ENCODE peak calls at places on chromosomes 5 and 9, in six cellular contexts. G is astrocyte, E is tibial nerve, D is IMR-90, Q is heart left ventricle, W is Karpas-422. F is an unnamed sample.

GRCh38 chr9:131112374-131113159 is 12.8 kb upstream of the NUP214 start:
- DNase-seq in G (no peak), E (no peak), D (no peak), Q (no peak), W (no peak), F (no peak)

GRCh38 chr5:145925353-145925752 is 11.0 kb upstream of the SH3RF2 start:
- DNase-seq in G (peak; percentile 96), E (no peak), D (peak; percentile 86), Q (no peak), W (no peak), F (no peak)

GRCh38 chr5:177103523-177104253 is 17.0 kb downstream of the FGFR4 start:
- DNase-seq in G (no peak), E (no peak), D (peak; percentile 73), Q (no peak), W (no peak), F (no peak)

GRCh38 chr5:132591140-132591539 is 34.4 kb downstream of the RAD50 start:
- DNase-seq in G (no peak), E (no peak), D (peak; percentile 38), Q (no peak), W (no peak), F (no peak)

GRCh38 chr9:82466616-82467251 is 478.2 kb downstream of the SPATA31D1 start:
- DNase-seq in G (no peak), E (no peak), D (peak; percentile 4), Q (no peak), W (no peak), F (no peak)

GRCh38 chr9:92986175-92987110 is 39.1 kb downstream of the FGD3 start:
- DNase-seq in G (no peak), E (no peak), D (no peak), Q (no peak), W (peak; percentile 85), F (no peak)

GRCh38 chr5:59496524-59497134 is 396.9 kb downstream of the PDE4D start:
- DNase-seq in G (no peak), E (no peak), D (peak; percentile 5), Q (no peak), W (peak; percentile 72), F (peak; percentile 31)

GRCh38 chr9:127833555-127833954 is 20.9 kb downstream of the ENG start:
- DNase-seq in G (no peak), E (no peak), D (peak; percentile 55), Q (no peak), W (no peak), F (no peak)

GRCh38 chr9:115142502-115143265 is 24.7 kb upstream of the TNC start:
- DNase-seq in G (peak; percentile 49), E (no peak), D (no peak), Q (no peak), W (no peak), F (no peak)

GRCh38 chr9:110712955-110713354 is 44.4 kb downstream of the MUSK start:
- DNase-seq in G (no peak), E (no peak), D (peak; percentile 59), Q (no peak), W (no peak), F (no peak)

GRCh38 chr5:175347027-175347426 is 97.0 kb downstream of the DRD1 start:
- DNase-seq in G (peak; percentile 81), E (no peak), D (peak; percentile 88), Q (no peak), W (no peak), F (no peak)

GRCh38 chr9:694499-695154 is 146.9 kb upstream of the DMRT1 start:
- DNase-seq in G (peak; percentile 95), E (no peak), D (peak; percentile 93), Q (no peak), W (no peak), F (no peak)

GRCh38 chr9:3191715-3192114 is 334.1 kb downstream of the RFX3 start:
- DNase-seq in G (no peak), E (no peak), D (no peak), Q (no peak), W (no peak), F (no peak)

GRCh38 chr9:128043467-128043868 is 23.7 kb downstream of the NAIF1 start:
- DNase-seq in G (no peak), E (no peak), D (no peak), Q (no peak), W (no peak), F (no peak)

GRCh38 chr9:136687721-136688223 is 515 bp upstream of the AGPAT2 start:
- DNase-seq in G (no peak), E (no peak), D (no peak), Q (peak; percentile 78), W (peak; percentile 52), F (peak; percentile 97)

GRCh38 chr9:136690104-136690840 is 3.0 kb upstream of the AGPAT2 start:
- DNase-seq in G (no peak), E (no peak), D (no peak), Q (peak; percentile 83), W (no peak), F (peak; percentile 50)

GRCh38 chr9:136688274-136689107 is 1.2 kb upstream of the AGPAT2 start:
- DNase-seq in G (no peak), E (no peak), D (no peak), Q (peak; percentile 61), W (no peak), F (no peak)

GRCh38 chr9:136690841-136691261 is 3.6 kb upstream of the AGPAT2 start:
- DNase-seq in G (no peak), E (no peak), D (no peak), Q (peak; percentile 84), W (no peak), F (peak; percentile 91)

GRCh38 chr9:136689108-136689460 is 1.8 kb upstream of the AGPAT2 start:
- DNase-seq in G (no peak), E (no peak), D (no peak), Q (no peak), W (no peak), F (no peak)
- H3K4me3 ChIP-seq in G (no peak overlapping the region), E (no peak overlapping the region), D (no peak overlapping the region), Q (no peak overlapping the region), W (no peak overlapping the region), F (no peak overlapping the region)

DNA sequence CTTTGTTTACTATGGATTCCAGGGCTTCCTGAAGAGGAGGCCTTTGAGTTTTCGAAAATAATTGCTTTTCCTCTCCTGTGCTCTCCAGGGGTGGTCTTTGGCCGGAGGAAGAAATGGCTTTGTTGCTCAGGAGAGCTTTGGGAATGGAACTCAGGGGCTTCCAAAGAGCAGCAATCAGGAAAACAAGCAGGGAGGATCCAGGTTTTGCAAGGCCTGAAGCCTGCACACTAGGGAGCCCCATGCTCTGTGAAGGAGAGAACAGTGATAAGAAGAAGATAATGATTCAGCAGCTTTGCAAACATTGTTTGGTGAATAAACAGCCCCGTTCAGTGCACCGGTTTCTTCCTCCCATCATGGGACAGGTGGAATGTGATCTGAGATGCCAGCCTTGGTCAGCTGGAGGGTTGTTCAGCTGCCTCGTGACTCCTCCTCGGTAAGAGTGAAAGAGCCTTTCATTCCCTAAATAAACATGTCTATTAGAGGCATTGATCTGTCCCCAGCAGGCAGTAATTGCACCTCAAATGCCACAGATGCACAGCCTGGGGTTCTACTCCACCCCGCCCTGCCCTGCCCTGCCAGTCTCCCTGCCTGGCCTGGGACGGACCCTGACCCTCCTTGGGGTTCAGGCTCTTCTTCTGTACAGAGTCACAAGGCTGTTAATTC is 11.5 kb upstream of the ALDH1B1 start:
- DNase-seq in G (peak; percentile 7), E (no peak), D (no peak), Q (no peak), W (no peak), F (peak; percentile 32)
- H3K27ac ChIP-seq in G (no peak overlapping the region), E (no peak overlapping the region), D (no peak overlapping the region), Q (no peak overlapping the region), W (no peak overlapping the region), F (peak overlapping the region; percentile 24)

GRCh38 chr9:124768275-124768674 is 2.8 kb downstream of the NR6A1 start:
- DNase-seq in G (no peak), E (no peak), D (no peak), Q (no peak), W (peak; percentile 42), F (no peak)
- H3K4me3 ChIP-seq in G (no peak overlapping the region), E (no peak overlapping the region), D (no peak overlapping the region), Q (no peak overlapping the region), W (no peak overlapping the region), F (no peak overlapping the region)

GRCh38 chr5:13941468-13941867 is 3.0 kb downstream of the DNAH5 start:
- DNase-seq in G (no peak), E (no peak), D (no peak), Q (no peak), W (no peak), F (no peak)

GRCh38 chr5:13945271-13945670 is 783 bp upstream of the DNAH5 start:
- DNase-seq in G (no peak), E (no peak), D (no peak), Q (no peak), W (no peak), F (no peak)

GRCh38 chr5:13943691-13944090 is 797 bp downstream of the DNAH5 start:
- DNase-seq in G (no peak), E (no peak), D (no peak), Q (no peak), W (no peak), F (no peak)

GRCh38 chr5:13944564-13945195 is at the start of gene DNAH5:
- DNase-seq in G (peak; percentile 88), E (no peak), D (peak; percentile 71), Q (no peak), W (no peak), F (no peak)

GRCh38 chr5:13946111-13946510 is 1.6 kb upstream of the DNAH5 start:
- DNase-seq in G (peak; percentile 55), E (no peak), D (peak; percentile 10), Q (no peak), W (no peak), F (no peak)
- H3K27ac ChIP-seq in G (no peak overlapping the region), E (no peak overlapping the region), D (no peak overlapping the region), Q (no peak overlapping the region), W (no peak overlapping the region), F (no peak overlapping the region)

GRCh38 chr9:26947736-26948135 is 694 bp upstream of the PLAA start:
- DNase-seq in G (peak; percentile 9), E (no peak), D (no peak), Q (no peak), W (no peak), F (no peak)

GRCh38 chr9:26946753-26947727 is at the start of gene PLAA:
- DNase-seq in G (peak; percentile 87), E (peak; percentile 76), D (peak; percentile 92), Q (peak; percentile 93), W (peak; percentile 96), F (peak; percentile 93)

GRCh38 chr9:26940779-26941178 is 6.3 kb downstream of the PLAA start:
- DNase-seq in G (no peak), E (no peak), D (no peak), Q (no peak), W (no peak), F (no peak)

GRCh38 chr9:26949604-26950003 is 2.6 kb upstream of the PLAA start:
- DNase-seq in G (peak; percentile 30), E (no peak), D (peak; percentile 24), Q (no peak), W (no peak), F (no peak)

DNA sequence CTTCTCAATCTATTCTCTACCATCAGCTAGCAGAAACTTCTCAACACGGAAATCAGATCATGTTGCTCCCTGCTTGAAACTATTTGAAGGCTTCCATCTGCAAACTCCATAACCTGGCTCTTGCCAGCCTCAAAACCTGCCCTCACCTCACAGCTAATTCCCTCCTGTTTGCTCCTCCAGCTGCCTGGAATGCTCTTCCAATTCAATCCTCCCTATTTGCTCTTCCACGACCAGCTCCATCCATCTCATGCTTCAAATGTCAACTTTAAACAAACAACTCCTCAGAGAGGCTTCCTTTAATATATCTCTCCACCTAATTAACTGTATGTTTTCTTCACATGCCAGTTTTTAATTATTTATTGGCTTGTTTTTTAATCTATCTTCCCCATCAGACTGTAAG is 1.5 kb downstream of the PLAA start:
- DNase-seq in G (no peak), E (no peak), D (no peak), Q (no peak), W (no peak), F (no peak)
- H3K4me3 ChIP-seq in G (peak overlapping the region; percentile 93), E (peak overlapping the region; percentile 98), D (peak overlapping the region; percentile 80), Q (no peak overlapping the region), W (peak overlapping the region; percentile 83), F (no peak overlapping the region)

F was measured in pancreas.